ENCODE peak calls at places on chromosomes 1 and 21, in ten cellular contexts. One of them, this sample, is unnamed.

GRCh38 chr21:45128613-45129226 is 54.3 kb downstream of the ADARB1 start:
- DNase-seq in neural crest cell: peak
- DNase-seq in fibroblast of lung: peak
- DNase-seq in MCF 10A: peak
- DNase-seq in mesothelial cell of epicardium: no peak
- DNase-seq in mammary epithelial cell: peak
- DNase-seq in glutamatergic neuron: peak
- DNase-seq in NB4: peak
- DNase-seq in fibroblast of the aortic adventitia: peak
- DNase-seq in HL-60: peak
- DNase-seq in this sample: peak

GRCh38 chr1:48077860-48078259 is 80.7 kb upstream of the TRABD2B start:
- DNase-seq in mesothelial cell of epicardium: no peak
- DNase-seq in mammary epithelial cell: no peak
- DNase-seq in fibroblast of lung: no peak
- DNase-seq in neural crest cell: no peak
- DNase-seq in glutamatergic neuron: no peak
- DNase-seq in MCF 10A: no peak
- DNase-seq in fibroblast of the aortic adventitia: peak
- DNase-seq in NB4: no peak
- DNase-seq in HL-60: no peak
- DNase-seq in this sample: no peak

GRCh38 chr1:25017436-25018109 is 87.5 kb upstream of the RUNX3 start:
- DNase-seq in neural crest cell: no peak
- DNase-seq in fibroblast of lung: no peak
- DNase-seq in mammary epithelial cell: peak
- DNase-seq in HL-60: no peak
- DNase-seq in glutamatergic neuron: no peak
- DNase-seq in mesothelial cell of epicardium: no peak
- DNase-seq in fibroblast of the aortic adventitia: no peak
- DNase-seq in MCF 10A: peak
- DNase-seq in NB4: no peak
- DNase-seq in this sample: no peak

GRCh38 chr1:225479996-225480720 is 52.3 kb upstream of the LBR start:
- DNase-seq in NB4: no peak
- DNase-seq in fibroblast of the aortic adventitia: no peak
- DNase-seq in glutamatergic neuron: no peak
- DNase-seq in MCF 10A: no peak
- DNase-seq in mammary epithelial cell: no peak
- DNase-seq in mesothelial cell of epicardium: no peak
- DNase-seq in HL-60: no peak
- DNase-seq in fibroblast of lung: no peak
- DNase-seq in neural crest cell: no peak
- DNase-seq in this sample: no peak

GRCh38 chr1:181251713-181252075 is 163.2 kb downstream of the IER5 start:
- DNase-seq in glutamatergic neuron: no peak
- DNase-seq in NB4: no peak
- DNase-seq in fibroblast of the aortic adventitia: no peak
- DNase-seq in mesothelial cell of epicardium: no peak
- DNase-seq in neural crest cell: no peak
- DNase-seq in mammary epithelial cell: no peak
- DNase-seq in MCF 10A: peak
- DNase-seq in fibroblast of lung: no peak
- DNase-seq in HL-60: no peak
- DNase-seq in this sample: no peak

GRCh38 chr1:23074012-23074411 is 54.7 kb downstream of the KDM1A start:
- DNase-seq in fibroblast of lung: no peak
- DNase-seq in NB4: no peak
- DNase-seq in fibroblast of the aortic adventitia: no peak
- DNase-seq in HL-60: no peak
- DNase-seq in MCF 10A: no peak
- DNase-seq in glutamatergic neuron: no peak
- DNase-seq in mesothelial cell of epicardium: no peak
- DNase-seq in neural crest cell: no peak
- DNase-seq in mammary epithelial cell: no peak
- DNase-seq in this sample: no peak

GRCh38 chr1:27120849-27121248 is 34.1 kb downstream of the SLC9A1 start:
- DNase-seq in glutamatergic neuron: no peak
- DNase-seq in fibroblast of the aortic adventitia: no peak
- DNase-seq in NB4: no peak
- DNase-seq in fibroblast of lung: no peak
- DNase-seq in HL-60: no peak
- DNase-seq in mammary epithelial cell: no peak
- DNase-seq in neural crest cell: no peak
- DNase-seq in mesothelial cell of epicardium: no peak
- DNase-seq in MCF 10A: no peak
- DNase-seq in this sample: no peak

GRCh38 chr1:38727629-38728175 is 131.9 kb downstream of the RRAGC start:
- DNase-seq in NB4: no peak
- DNase-seq in fibroblast of the aortic adventitia: peak
- DNase-seq in MCF 10A: no peak
- DNase-seq in HL-60: no peak
- DNase-seq in mammary epithelial cell: no peak
- DNase-seq in glutamatergic neuron: no peak
- DNase-seq in fibroblast of lung: no peak
- DNase-seq in neural crest cell: no peak
- DNase-seq in mesothelial cell of epicardium: no peak
- DNase-seq in this sample: no peak

GRCh38 chr1:116854294-116854693 is 55.4 kb upstream of the PTGFRN start:
- DNase-seq in MCF 10A: no peak
- DNase-seq in glutamatergic neuron: no peak
- DNase-seq in mesothelial cell of epicardium: no peak
- DNase-seq in neural crest cell: no peak
- DNase-seq in fibroblast of the aortic adventitia: no peak
- DNase-seq in HL-60: no peak
- DNase-seq in NB4: no peak
- DNase-seq in mammary epithelial cell: no peak
- DNase-seq in fibroblast of lung: no peak
- DNase-seq in this sample: no peak
- TF ChIP-seq CTCF in MCF 10A: peak
- TF ChIP-seq CTCF in glutamatergic neuron: no peak
- TF ChIP-seq CTCF in mesothelial cell of epicardium: no peak
- TF ChIP-seq CTCF in neural crest cell: no peak
- TF ChIP-seq CTCF in fibroblast of the aortic adventitia: no peak
- TF ChIP-seq CTCF in HL-60: no peak
- TF ChIP-seq CTCF in NB4: no peak
- TF ChIP-seq CTCF in mammary epithelial cell: peak
- TF ChIP-seq CTCF in fibroblast of lung: no peak
- TF ChIP-seq CTCF in this sample: no peak

GRCh38 chr1:18362150-18362549 is 118.6 kb upstream of the KLHDC7A start:
- DNase-seq in glutamatergic neuron: no peak
- DNase-seq in MCF 10A: no peak
- DNase-seq in fibroblast of the aortic adventitia: no peak
- DNase-seq in NB4: no peak
- DNase-seq in mesothelial cell of epicardium: no peak
- DNase-seq in mammary epithelial cell: no peak
- DNase-seq in HL-60: no peak
- DNase-seq in neural crest cell: no peak
- DNase-seq in fibroblast of lung: no peak
- DNase-seq in this sample: no peak
- TF ChIP-seq CTCF in glutamatergic neuron: no peak
- TF ChIP-seq CTCF in MCF 10A: no peak
- TF ChIP-seq CTCF in fibroblast of the aortic adventitia: no peak
- TF ChIP-seq CTCF in NB4: no peak
- TF ChIP-seq CTCF in mesothelial cell of epicardium: no peak
- TF ChIP-seq CTCF in mammary epithelial cell: no peak
- TF ChIP-seq CTCF in HL-60: no peak
- TF ChIP-seq CTCF in neural crest cell: no peak
- TF ChIP-seq CTCF in fibroblast of lung: no peak
- TF ChIP-seq CTCF in this sample: no peak

DNA sequence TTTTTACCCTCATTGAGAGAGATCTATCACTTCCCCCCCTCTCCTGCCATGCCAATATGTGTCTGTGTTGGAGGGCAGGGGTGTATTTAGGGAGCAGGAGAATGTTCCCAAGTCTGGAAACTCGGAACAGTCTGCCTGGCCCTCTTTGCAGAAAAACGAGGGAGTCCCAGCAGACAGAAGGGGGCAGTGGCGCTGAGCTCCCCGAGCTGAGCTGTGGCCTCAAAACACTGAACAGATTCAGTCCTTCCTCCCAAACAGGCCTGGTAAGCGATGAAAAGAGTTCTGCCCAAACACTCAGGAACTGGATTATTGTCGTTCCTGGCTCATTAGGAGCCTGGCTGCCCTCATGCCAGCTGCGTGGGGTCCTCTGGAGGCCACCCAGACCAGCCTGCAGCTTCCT is 981 bp downstream of the CLDN14 start:
- DNase-seq in NB4: no peak
- DNase-seq in glutamatergic neuron: peak
- DNase-seq in HL-60: no peak
- DNase-seq in mesothelial cell of epicardium: no peak
- DNase-seq in fibroblast of lung: no peak
- DNase-seq in mammary epithelial cell: no peak
- DNase-seq in fibroblast of the aortic adventitia: no peak
- DNase-seq in neural crest cell: peak
- DNase-seq in MCF 10A: no peak
- DNase-seq in this sample: no peak
- TF ChIP-seq CTCF in NB4: peak
- TF ChIP-seq CTCF in glutamatergic neuron: no peak
- TF ChIP-seq CTCF in HL-60: no peak
- TF ChIP-seq CTCF in mesothelial cell of epicardium: no peak
- TF ChIP-seq CTCF in fibroblast of lung: peak
- TF ChIP-seq CTCF in mammary epithelial cell: peak
- TF ChIP-seq CTCF in fibroblast of the aortic adventitia: peak
- TF ChIP-seq CTCF in neural crest cell: no peak
- TF ChIP-seq CTCF in MCF 10A: no peak
- TF ChIP-seq CTCF in this sample: no peak

GRCh38 chr1:33736496-33736895 is 127.4 kb upstream of the HMGB4 start:
- DNase-seq in mammary epithelial cell: no peak
- DNase-seq in fibroblast of the aortic adventitia: no peak
- DNase-seq in fibroblast of lung: no peak
- DNase-seq in mesothelial cell of epicardium: no peak
- DNase-seq in glutamatergic neuron: no peak
- DNase-seq in MCF 10A: no peak
- DNase-seq in HL-60: no peak
- DNase-seq in NB4: no peak
- DNase-seq in neural crest cell: no peak
- DNase-seq in this sample: no peak

GRCh38 chr1:33738536-33738935 is 125.3 kb upstream of the HMGB4 start:
- DNase-seq in fibroblast of lung: no peak
- DNase-seq in neural crest cell: no peak
- DNase-seq in glutamatergic neuron: no peak
- DNase-seq in mammary epithelial cell: no peak
- DNase-seq in fibroblast of the aortic adventitia: no peak
- DNase-seq in HL-60: no peak
- DNase-seq in NB4: no peak
- DNase-seq in MCF 10A: no peak
- DNase-seq in mesothelial cell of epicardium: no peak
- DNase-seq in this sample: no peak

GRCh38 chr1:33740040-33740745 is 123.7 kb upstream of the HMGB4 start:
- DNase-seq in fibroblast of the aortic adventitia: no peak
- DNase-seq in mesothelial cell of epicardium: no peak
- DNase-seq in fibroblast of lung: no peak
- DNase-seq in MCF 10A: no peak
- DNase-seq in mammary epithelial cell: no peak
- DNase-seq in NB4: no peak
- DNase-seq in glutamatergic neuron: no peak
- DNase-seq in HL-60: no peak
- DNase-seq in neural crest cell: no peak
- DNase-seq in this sample: no peak

GRCh38 chr1:33738976-33739375 is 124.9 kb upstream of the HMGB4 start:
- DNase-seq in glutamatergic neuron: no peak
- DNase-seq in fibroblast of the aortic adventitia: no peak
- DNase-seq in HL-60: no peak
- DNase-seq in mammary epithelial cell: no peak
- DNase-seq in fibroblast of lung: no peak
- DNase-seq in mesothelial cell of epicardium: no peak
- DNase-seq in NB4: no peak
- DNase-seq in MCF 10A: no peak
- DNase-seq in neural crest cell: no peak
- DNase-seq in this sample: no peak

GRCh38 chr1:33735624-33736023 is 128.3 kb upstream of the HMGB4 start:
- DNase-seq in fibroblast of the aortic adventitia: peak
- DNase-seq in fibroblast of lung: peak
- DNase-seq in NB4: no peak
- DNase-seq in mesothelial cell of epicardium: no peak
- DNase-seq in mammary epithelial cell: no peak
- DNase-seq in neural crest cell: no peak
- DNase-seq in MCF 10A: no peak
- DNase-seq in glutamatergic neuron: no peak
- DNase-seq in HL-60: no peak
- DNase-seq in this sample: no peak
- TF ChIP-seq CTCF in fibroblast of the aortic adventitia: peak
- TF ChIP-seq CTCF in fibroblast of lung: no peak
- TF ChIP-seq CTCF in NB4: no peak
- TF ChIP-seq CTCF in mesothelial cell of epicardium: peak
- TF ChIP-seq CTCF in mammary epithelial cell: peak
- TF ChIP-seq CTCF in neural crest cell: peak
- TF ChIP-seq CTCF in MCF 10A: no peak
- TF ChIP-seq CTCF in glutamatergic neuron: no peak
- TF ChIP-seq CTCF in HL-60: no peak
- TF ChIP-seq CTCF in this sample: no peak

DNA sequence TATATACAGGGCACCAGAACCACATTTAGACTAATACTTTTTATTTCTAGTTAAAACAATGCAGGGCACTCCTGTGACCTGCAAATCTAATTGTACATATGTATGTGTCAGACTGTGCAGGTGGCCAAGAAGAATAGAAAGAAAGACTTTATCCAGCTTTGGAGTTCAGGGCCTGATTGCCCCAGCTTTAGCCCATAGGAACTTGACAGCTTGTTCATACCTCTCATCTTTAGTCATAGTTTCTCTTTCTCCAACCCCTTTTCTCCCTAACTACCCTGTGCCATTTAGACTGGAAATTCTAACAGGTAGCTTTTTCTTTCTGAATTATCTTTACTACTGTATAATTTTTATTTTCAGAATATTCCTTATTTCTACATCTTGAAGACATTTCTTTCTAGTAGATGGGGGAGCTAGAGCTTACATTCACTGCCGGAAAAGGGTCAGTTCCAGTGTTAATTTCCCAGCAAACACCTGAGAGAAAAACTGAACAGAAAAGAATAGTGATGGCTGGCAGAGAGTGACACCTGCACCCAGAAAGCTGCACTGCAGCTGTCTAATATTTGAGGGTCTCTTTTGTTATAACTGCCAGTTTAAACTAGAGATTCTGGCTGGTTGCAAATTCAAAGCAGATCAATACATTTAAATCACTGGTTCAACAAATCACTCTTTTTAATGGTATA is 8.4 kb downstream of the YBX1 start:
- DNase-seq in mammary epithelial cell: peak
- DNase-seq in HL-60: no peak
- DNase-seq in fibroblast of the aortic adventitia: peak
- DNase-seq in fibroblast of lung: no peak
- DNase-seq in mesothelial cell of epicardium: no peak
- DNase-seq in glutamatergic neuron: no peak
- DNase-seq in NB4: no peak
- DNase-seq in MCF 10A: peak
- DNase-seq in neural crest cell: no peak
- DNase-seq in this sample: no peak
- TF ChIP-seq CTCF in mammary epithelial cell: peak
- TF ChIP-seq CTCF in HL-60: no peak
- TF ChIP-seq CTCF in fibroblast of the aortic adventitia: no peak
- TF ChIP-seq CTCF in fibroblast of lung: no peak
- TF ChIP-seq CTCF in mesothelial cell of epicardium: no peak
- TF ChIP-seq CTCF in glutamatergic neuron: no peak
- TF ChIP-seq CTCF in NB4: no peak
- TF ChIP-seq CTCF in MCF 10A: no peak
- TF ChIP-seq CTCF in neural crest cell: no peak
- TF ChIP-seq CTCF in this sample: peak